ENCODE peak calls at places on chromosomes 3 and 15, in ten cellular contexts. Y is GM20000; T is stimulated activated CD4-positive, alpha-beta T cell treated with anti-CD3 and anti-CD28 coated beads, Interleukin-12 subunit alpha, Interleukin-12 subunit beta, amount 100 ng/mL, for 24 hours; C is heart left ventricle; R is hippocampal formation; G is stimulated activated effector memory CD8-positive, alpha-beta T cell treated with anti-CD3 and anti-CD28 coated beads, Interleukin-12 subunit alpha, Interleukin-12 subunit beta, amount 100 ng/mL, for 72 hours; S is left cardiac atrium; D is T1000; E is activated naive CD4-positive, alpha-beta T cell treated with Interleukin-2 at 50 U/mL for 16 hours; Z is DMS153. U is an unnamed sample.

GRCh38 chr3:47892284-47892683 is 89.3 kb downstream of the DHX30 start:
- DNase-seq in Y (no peak), T (no peak), C (no peak), R (peak), G (no peak), S (no peak), D (no peak), E (no peak), Z (no peak), U (peak)

GRCh38 chr3:58470363-58471024 is 21.4 kb upstream of the KCTD6 start:
- DNase-seq in Y (no peak), T (no peak), C (no peak), R (no peak), G (no peak), S (no peak), D (no peak), E (no peak), Z (no peak), U (no peak)

GRCh38 chr3:25820372-25820771 is 30.5 kb downstream of the OXSM start:
- DNase-seq in Y (no peak), T (no peak), C (no peak), R (no peak), G (no peak), S (no peak), D (peak), E (no peak), Z (no peak), U (peak)

GRCh38 chr3:127746400-127747057 is 73.8 kb downstream of the ABTB1 start:
- DNase-seq in Y (no peak), T (no peak), C (peak), R (no peak), G (no peak), S (no peak), D (no peak), E (no peak), Z (peak), U (no peak)

GRCh38 chr3:178456942-178457341 is 79.3 kb upstream of the KCNMB2 start:
- DNase-seq in Y (no peak), T (no peak), C (no peak), R (no peak), G (no peak), S (no peak), D (no peak), E (no peak), Z (no peak), U (no peak)

GRCh38 chr3:63251499-63251898 is 26.6 kb upstream of the SYNPR start:
- DNase-seq in Y (no peak), T (no peak), C (no peak), R (no peak), G (no peak), S (no peak), D (no peak), E (no peak), Z (no peak), U (no peak)

GRCh38 chr3:97882975-97883598 is 61.3 kb downstream of the CRYBG3 start:
- DNase-seq in Y (no peak), T (no peak), C (no peak), R (no peak), G (no peak), S (no peak), D (no peak), E (no peak), Z (no peak), U (no peak)

GRCh38 chr3:100179692-100180349 is 65.5 kb upstream of the FILIP1L start:
- DNase-seq in Y (no peak), T (no peak), C (no peak), R (no peak), G (no peak), S (no peak), D (no peak), E (no peak), Z (no peak), U (no peak)

GRCh38 chr3:30751610-30752299 is 142.7 kb downstream of the GADL1 start:
- DNase-seq in Y (peak), T (peak), C (peak), R (no peak), G (peak), S (peak), D (peak), E (peak), Z (no peak), U (no peak)

GRCh38 chr15:82543155-82543554 is 2.9 kb upstream of the RPS17 start:
- DNase-seq in Y (no peak), T (no peak), C (no peak), R (no peak), G (no peak), S (no peak), D (no peak), E (no peak), Z (no peak), U (no peak)

GRCh38 chr15:64892850-64893403 is 18.8 kb upstream of the ANKDD1A start:
- DNase-seq in Y (no peak), T (no peak), C (no peak), R (no peak), G (peak), S (no peak), D (no peak), E (peak), Z (no peak), U (no peak)

GRCh38 chr3:65170357-65171090 is 482.7 kb upstream of the ADAMTS9 start:
- DNase-seq in Y (no peak), T (no peak), C (peak), R (peak), G (no peak), S (peak), D (peak), E (no peak), Z (no peak), U (peak)